ENCODE peak calls at places on chromosomes 2 and 18, in nine cellular contexts. F, B, M, Q, L, J, D, X and P are unnamed samples.

GRCh38 chr2:188668017-188668663 is 306.0 kb upstream of the COL3A1 start:
- DNase-seq in F (no peak), B (no peak), M (no peak), Q (peak; percentile 18), L (no peak), J (no peak), D (no peak), X (no peak), P (no peak)

GRCh38 chr2:26584191-26584590 is 57.0 kb downstream of the CIB4 start:
- DNase-seq in F (no peak), B (no peak), M (peak; percentile 40), Q (no peak), L (no peak), J (no peak), D (no peak), X (peak; percentile 19), P (no peak)

GRCh38 chr18:75455249-75456183 is 28.0 kb upstream of the SMIM21 start:
- DNase-seq in F (no peak), B (no peak), M (no peak), Q (peak; percentile 59), L (peak; percentile 23), J (no peak), D (peak; percentile 32), X (peak; percentile 49), P (peak; percentile 37)

GRCh38 chr18:75068682-75069435 is 140.1 kb downstream of the PTGR3 start:
- DNase-seq in F (no peak), B (no peak), M (no peak), Q (no peak), L (no peak), J (no peak), D (no peak), X (no peak), P (no peak)

GRCh38 chr2:132392211-132392610 is 24.4 kb upstream of the GPR39 start:
- DNase-seq in F (no peak), B (no peak), M (no peak), Q (peak; percentile 31), L (no peak), J (no peak), D (no peak), X (peak; percentile 70), P (peak; percentile 25)

GRCh38 chr2:48883661-48884060 is 128.1 kb upstream of the LHCGR start:
- DNase-seq in F (no peak), B (no peak), M (no peak), Q (no peak), L (no peak), J (no peak), D (no peak), X (no peak), P (no peak)

GRCh38 chr2:235546151-235546435 is 52.2 kb downstream of the AGAP1 start:
- DNase-seq in F (no peak), B (no peak), M (peak; percentile 24), Q (no peak), L (no peak), J (no peak), D (no peak), X (no peak), P (no peak)

GRCh38 chr2:223306371-223306770 is 254.4 kb downstream of the KCNE4 start:
- DNase-seq in F (peak; percentile 2), B (no peak), M (no peak), Q (peak; percentile 8), L (no peak), J (no peak), D (no peak), X (peak; percentile 62), P (peak; percentile 37)

GRCh38 chr18:31671951-31672350 is 12.4 kb downstream of the B4GALT6 start:
- DNase-seq in F (no peak), B (no peak), M (no peak), Q (no peak), L (no peak), J (no peak), D (no peak), X (no peak), P (no peak)

GRCh38 chr2:158498043-158498748 is 41.4 kb downstream of the PKP4 start:
- DNase-seq in F (no peak), B (no peak), M (no peak), Q (no peak), L (no peak), J (no peak), D (no peak), X (no peak), P (no peak)

GRCh38 chr2:33276868-33277503 is 199.5 kb upstream of the RASGRP3 start:
- DNase-seq in F (no peak), B (no peak), M (no peak), Q (no peak), L (no peak), J (no peak), D (no peak), X (no peak), P (no peak)

GRCh38 chr2:28355521-28356094 is 37.0 kb upstream of the FOSL2 start:
- DNase-seq in F (no peak), B (peak; percentile 71), M (peak; percentile 87), Q (peak; percentile 93), L (peak; percentile 77), J (no peak), D (no peak), X (no peak), P (no peak)

GRCh38 chr18:31633416-31634330 is 42.0 kb downstream of the TTR start:
- DNase-seq in F (no peak), B (no peak), M (no peak), Q (no peak), L (no peak), J (no peak), D (no peak), X (no peak), P (no peak)

GRCh38 chr18:67608909-67609308 is 92.4 kb upstream of the DSEL start:
- DNase-seq in F (no peak), B (no peak), M (no peak), Q (no peak), L (no peak), J (no peak), D (no peak), X (no peak), P (no peak)

GRCh38 chr2:102773149-102773706 is 11.4 kb downstream of the TMEM182 start:
- DNase-seq in F (no peak), B (no peak), M (no peak), Q (no peak), L (no peak), J (no peak), D (no peak), X (no peak), P (no peak)

GRCh38 chr2:162677476-162677875 is 161.1 kb downstream of the KCNH7 start:
- DNase-seq in F (no peak), B (no peak), M (no peak), Q (no peak), L (no peak), J (no peak), D (no peak), X (no peak), P (no peak)

GRCh38 chr2:68775272-68775847 is 40.7 kb downstream of the ARHGAP25 start:
- DNase-seq in F (no peak), B (no peak), M (no peak), Q (no peak), L (peak; percentile 18), J (no peak), D (no peak), X (no peak), P (no peak)

GRCh38 chr2:226216578-226216977 is 583.0 kb downstream of the IRS1 start:
- DNase-seq in F (no peak), B (no peak), M (no peak), Q (no peak), L (peak; percentile 12), J (no peak), D (no peak), X (no peak), P (no peak)

GRCh38 chr2:127012868-127013267 is 94.1 kb downstream of the BIN1 start:
- DNase-seq in F (no peak), B (no peak), M (no peak), Q (no peak), L (no peak), J (no peak), D (no peak), X (no peak), P (no peak)

GRCh38 chr2:190802133-190802532 is 78.5 kb upstream of the GLS start:
- DNase-seq in F (no peak), B (no peak), M (no peak), Q (no peak), L (no peak), J (no peak), D (peak; percentile 9), X (peak; percentile 64), P (peak; percentile 12)

GRCh38 chr2:88016948-88017779 is 817 bp upstream of the RNU2-63P start:
- DNase-seq in F (peak; percentile 36), B (peak; percentile 39), M (no peak), Q (peak; percentile 73), L (peak; percentile 34), J (peak; percentile 79), D (no peak), X (no peak), P (no peak)
- TF ChIP-seq CTCF in F (no peak), B (no peak), M (no peak), Q (no peak), L (no peak), J (no peak), D (no peak), X (peak; percentile 14), P (no peak)

DNA sequence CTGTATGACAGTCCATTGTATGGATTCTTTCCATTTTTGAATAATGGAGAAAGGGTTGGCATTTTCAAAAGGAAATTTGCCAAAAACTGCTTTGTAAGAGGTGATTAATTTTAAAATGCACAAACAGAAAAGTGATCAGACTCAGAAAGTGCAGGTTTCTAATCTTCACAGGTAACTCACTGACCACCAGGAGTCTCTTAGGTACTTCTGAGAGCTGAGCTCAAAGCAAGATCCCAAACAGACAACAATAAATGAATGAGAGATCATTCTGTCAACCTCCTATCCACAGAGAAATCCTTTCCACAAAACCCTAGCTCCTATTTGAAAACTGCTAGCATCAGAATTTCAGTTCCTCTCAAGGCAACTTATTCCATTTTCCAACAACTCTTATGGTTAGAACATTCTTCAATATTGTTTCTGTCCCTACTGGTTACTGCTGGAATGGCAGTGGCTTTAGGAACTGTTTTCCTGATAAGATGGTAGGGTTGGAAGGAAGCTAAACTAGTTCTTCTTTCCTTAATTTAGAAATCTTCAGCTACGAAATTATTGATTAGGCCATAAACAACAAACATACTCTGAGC is 20.6 kb upstream of the HAAO start:
- DNase-seq in F (no peak), B (no peak), M (no peak), Q (no peak), L (no peak), J (no peak), D (no peak), X (no peak), P (no peak)
- TF ChIP-seq CTCF in F (peak; percentile 44), B (peak; percentile 56), M (peak; percentile 52), Q (peak; percentile 55), L (peak; percentile 66), J (peak; percentile 56), D (peak; percentile 68), X (peak; percentile 85), P (peak; percentile 78)

GRCh38 chr2:5977477-5977876 is 285.3 kb downstream of the SOX11 start:
- DNase-seq in F (no peak), B (no peak), M (no peak), Q (no peak), L (no peak), J (no peak), D (no peak), X (no peak), P (no peak)
- TF ChIP-seq CTCF in F (peak; percentile 4), B (no peak), M (no peak), Q (no peak), L (no peak), J (no peak), D (peak; percentile 22), X (peak; percentile 35), P (no peak)

GRCh38 chr2:238128061-238129040 is 10.1 kb upstream of the KLHL30 start:
- DNase-seq in F (no peak), B (no peak), M (no peak), Q (no peak), L (no peak), J (no peak), D (no peak), X (peak; percentile 82), P (no peak)
- TF ChIP-seq CTCF in F (no peak), B (no peak), M (no peak), Q (no peak), L (no peak), J (no peak), D (no peak), X (no peak), P (no peak)